ENCODE peak calls at places on chromosomes 4 and X, in six cellular contexts. X is cardiac fibroblast, U is AG04450, S is H1, B is progenitor cell of endocrine pancreas, O is tibial artery. K is an unnamed sample.

GRCh38 chr4:60822986-60823385 is 377.1 kb upstream of the ADGRL3 start:
- DNase-seq in X (no peak), U (no peak), S (no peak), B (no peak), O (no peak), K (no peak)

GRCh38 chr4:52376107-52376704 is 282.9 kb downstream of the USP46 start:
- DNase-seq in X (peak; percentile 69), U (peak; percentile 7), S (no peak), B (no peak), O (no peak), K (peak; percentile 70)

GRCh38 chr4:147284935-147285334 is 196.0 kb upstream of the EDNRA start:
- DNase-seq in X (no peak), U (no peak), S (no peak), B (no peak), O (no peak), K (no peak)

GRCh38 chrX:153573999-153574398 is 24.9 kb downstream of the CCNQ start:
- DNase-seq in X (no peak), U (no peak), S (no peak), B (no peak), O (no peak), K (no peak)

GRCh38 chr4:4780634-4781287 is 78.7 kb upstream of the MSX1 start:
- DNase-seq in X (peak; percentile 35), U (peak; percentile 27), S (no peak), B (no peak), O (no peak), K (peak; percentile 18)

GRCh38 chr4:64935469-64936001 is 526.3 kb upstream of the TECRL start:
- DNase-seq in X (no peak), U (no peak), S (no peak), B (no peak), O (no peak), K (no peak)

GRCh38 chr4:117376700-117377099 is 291.3 kb upstream of the TRAM1L1 start:
- DNase-seq in X (no peak), U (no peak), S (no peak), B (no peak), O (no peak), K (no peak)

GRCh38 chr4:131091896-131092295 is 1995.9 kb downstream of the C4orf33 start:
- DNase-seq in X (peak; percentile 45), U (no peak), S (no peak), B (no peak), O (no peak), K (peak; percentile 60)

GRCh38 chr4:32506067-32506466 is 1785.9 kb downstream of the PCDH7 start:
- DNase-seq in X (no peak), U (no peak), S (no peak), B (no peak), O (no peak), K (no peak)

GRCh38 chrX:55160685-55161552 is 59.2 kb upstream of the PAGE5 start:
- DNase-seq in X (peak; percentile 91), U (peak; percentile 59), S (peak; percentile 60), B (peak; percentile 69), O (peak; percentile 94), K (peak; percentile 83)

GRCh38 chrX:150763810-150764209 is 70.6 kb downstream of the MTMR1 start:
- DNase-seq in X (no peak), U (no peak), S (no peak), B (no peak), O (no peak), K (no peak)

GRCh38 chr4:124940387-124940786 is 227.9 kb upstream of the ANKRD50 start:
- DNase-seq in X (peak; percentile 97), U (peak; percentile 86), S (no peak), B (no peak), O (no peak), K (peak; percentile 90)

GRCh38 chr4:153788064-153788418 is 842 bp downstream of the SFRP2 start:
- DNase-seq in X (no peak), U (no peak), S (no peak), B (no peak), O (no peak), K (no peak)

GRCh38 chr4:8131210-8131609 is 27.4 kb downstream of the ABLIM2 start:
- DNase-seq in X (no peak), U (no peak), S (no peak), B (no peak), O (no peak), K (no peak)

GRCh38 chr4:112593438-112594133 is 43.1 kb downstream of the ZGRF1 start:
- DNase-seq in X (no peak), U (no peak), S (no peak), B (no peak), O (no peak), K (no peak)

GRCh38 chr4:1449833-1450741 is 43.8 kb upstream of the NKX1-1 start:
- DNase-seq in X (no peak), U (no peak), S (no peak), B (no peak), O (peak; percentile 39), K (no peak)

GRCh38 chr4:40210776-40211175 is 13.9 kb downstream of the RHOH start:
- DNase-seq in X (no peak), U (no peak), S (no peak), B (no peak), O (no peak), K (peak; percentile 43)

GRCh38 chr4:71498624-71499023 is 159.8 kb downstream of the SLC4A4 start:
- DNase-seq in X (no peak), U (no peak), S (no peak), B (no peak), O (no peak), K (no peak)

GRCh38 chr4:55038176-55038890 is 87.1 kb downstream of the KDR start:
- DNase-seq in X (peak; percentile 83), U (no peak), S (no peak), B (no peak), O (peak; percentile 71), K (peak; percentile 77)

GRCh38 chr4:55037728-55038127 is 87.7 kb downstream of the KDR start:
- DNase-seq in X (no peak), U (no peak), S (no peak), B (no peak), O (no peak), K (no peak)

GRCh38 chr4:55033296-55033695 is 92.1 kb downstream of the KDR start:
- DNase-seq in X (no peak), U (no peak), S (no peak), B (no peak), O (no peak), K (peak; percentile 49)

GRCh38 chr4:55036405-55036804 is 89.0 kb downstream of the KDR start:
- DNase-seq in X (no peak), U (no peak), S (no peak), B (no peak), O (no peak), K (peak; percentile 55)

DNA sequence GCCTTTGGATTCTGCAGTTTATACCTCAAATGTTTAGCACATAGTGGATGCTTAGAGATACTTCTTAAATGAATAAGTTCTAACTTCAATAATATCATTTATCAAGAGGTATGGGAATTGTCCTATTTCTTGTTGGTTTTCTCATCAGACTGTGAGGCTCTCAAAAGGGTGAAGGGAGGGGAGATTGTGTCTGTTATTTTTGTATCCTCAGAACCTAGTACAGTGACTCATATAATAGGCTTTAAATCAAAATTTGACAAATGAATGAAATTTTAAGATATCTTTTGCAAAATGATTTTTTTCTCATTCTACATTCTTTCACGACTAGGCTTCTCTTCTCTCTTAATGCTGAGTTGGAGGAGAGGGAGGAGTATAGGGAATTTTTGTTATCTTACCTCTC is 89.5 kb downstream of the KDR start:
- DNase-seq in X (no peak), U (no peak), S (no peak), B (no peak), O (no peak), K (no peak)
- TF ChIP-seq CTCF in X (no peak), U (no peak), S (no peak), B (no peak), O (no peak), K (no peak)

GRCh38 chr4:87060957-87061356 is 126.1 kb downstream of the AFF1 start:
- DNase-seq in X (no peak), U (peak; percentile 44), S (no peak), B (no peak), O (no peak), K (peak; percentile 62)

GRCh38 chr4:87055340-87055739 is 120.5 kb downstream of the AFF1 start:
- DNase-seq in X (peak; percentile 42), U (no peak), S (no peak), B (no peak), O (no peak), K (no peak)

GRCh38 chr4:87056884-87057283 is 122.1 kb downstream of the AFF1 start:
- DNase-seq in X (no peak), U (no peak), S (no peak), B (no peak), O (no peak), K (no peak)

GRCh38 chr4:87057835-87058234 is 123.0 kb downstream of the AFF1 start:
- DNase-seq in X (no peak), U (no peak), S (no peak), B (no peak), O (no peak), K (no peak)

GRCh38 chr4:87058272-87059073 is 123.7 kb downstream of the AFF1 start:
- DNase-seq in X (no peak), U (no peak), S (no peak), B (no peak), O (no peak), K (peak; percentile 58)
- TF ChIP-seq CTCF in X (peak; percentile 19), U (no peak), S (peak; percentile 26), B (peak; percentile 47), O (peak; percentile 26), K (no peak)

GRCh38 chr4:37890501-37891220 is at the start of gene TBC1D1:
- DNase-seq in X (no peak), U (no peak), S (no peak), B (peak; percentile 19), O (peak; percentile 95), K (peak; percentile 38)
- TF ChIP-seq CTCF in X (no peak), U (no peak), S (no peak), B (no peak), O (peak; percentile 52), K (no peak)

DNA sequence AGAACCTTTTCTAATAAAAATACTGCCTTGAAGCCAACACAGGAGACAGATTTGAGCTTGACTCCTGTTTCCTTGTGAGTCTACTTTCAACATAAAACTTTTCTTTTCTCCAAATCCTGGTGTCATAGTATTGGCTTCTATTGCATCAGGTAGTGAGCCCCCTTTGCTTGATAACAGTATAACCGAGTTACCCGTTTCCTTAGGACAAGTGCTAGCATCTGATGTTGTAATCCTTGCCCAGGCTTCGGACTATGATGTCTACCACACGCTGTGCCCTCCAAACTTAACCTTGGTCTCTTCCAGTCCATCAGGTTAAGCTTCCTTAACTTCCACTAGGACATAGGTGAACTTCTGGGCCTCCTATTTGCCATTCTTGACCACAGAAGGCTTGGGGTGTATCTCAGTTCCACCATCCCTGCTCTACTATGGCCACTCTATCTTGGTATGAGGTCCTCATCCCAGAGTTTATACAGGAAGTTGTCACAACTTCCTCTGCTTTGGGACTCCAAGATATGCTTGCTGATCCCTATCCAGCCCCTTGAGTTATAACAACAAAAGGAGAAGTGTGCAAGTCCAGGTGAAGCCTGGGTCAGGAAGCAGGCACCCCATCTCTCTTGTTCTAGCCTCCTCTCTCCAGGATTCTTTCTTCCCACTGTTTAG is 385.3 kb upstream of the INTU start:
- DNase-seq in X (no peak), U (no peak), S (no peak), B (no peak), O (no peak), K (no peak)
- TF ChIP-seq CTCF in X (no peak), U (no peak), S (no peak), B (no peak), O (no peak), K (no peak)

K was measured in MCF 10A.